ENCODE peak calls at places on chromosomes 5 and 9, in five cellular contexts. I is endothelial cell of umbilical vein, V is DND-41, B is AG04450, Y is fibroblast of lung. R is an unnamed sample.

GRCh38 chr5:113226337-113226736 is 208.5 kb downstream of the TSSK1B start:
- DNase-seq in I (no peak), Y (no peak), V (no peak), B (no peak), R (no peak)

GRCh38 chr5:146680846-146681585 is 165.0 kb upstream of the GPR151 start:
- DNase-seq in I (no peak), V (no peak), Y (no peak), B (no peak), R (no peak)

GRCh38 chr5:91928751-91929521 is 545.8 kb upstream of the ARRDC3 start:
- DNase-seq in V (no peak), I (peak), B (no peak), Y (peak), R (no peak)

GRCh38 chr9:34197756-34198711 is 19.2 kb downstream of the UBAP1 start:
- DNase-seq in B (no peak), V (peak), I (no peak), Y (no peak), R (no peak)

GRCh38 chr5:115968770-115969169 is 6.5 kb downstream of the LVRN start:
- DNase-seq in I (no peak), V (no peak), Y (no peak), B (no peak), R (no peak)

GRCh38 chr9:130450344-130451003 is 5.7 kb downstream of the ASS1 start:
- DNase-seq in I (no peak), V (no peak), B (no peak), Y (no peak), R (no peak)

GRCh38 chr5:126837242-126837641 is 60.3 kb downstream of the LMNB1 start:
- DNase-seq in B (no peak), Y (no peak), I (no peak), V (no peak), R (no peak)

GRCh38 chr9:120402741-120403542 is 177.0 kb downstream of the CDK5RAP2 start:
- DNase-seq in Y (peak), I (no peak), B (peak), V (no peak), R (no peak)

GRCh38 chr5:72847439-72847838 is 31.0 kb downstream of the TNPO1 start:
- DNase-seq in I (no peak), B (no peak), Y (peak), V (no peak), R (no peak)

GRCh38 chr5:53027913-53028312 is 38.8 kb downstream of the ITGA2 start:
- DNase-seq in B (no peak), Y (peak), V (no peak), I (peak), R (no peak)

GRCh38 chr9:98807811-98808195 is 333 bp downstream of the GALNT12 start:
- DNase-seq in Y (no peak), B (no peak), I (no peak), V (no peak), R (no peak)

GRCh38 chr9:109560470-109561132 is 62.5 kb upstream of the PTPN3 start:
- DNase-seq in B (no peak), I (no peak), V (no peak), Y (no peak), R (peak)

GRCh38 chr9:114089206-114089840 is 9.8 kb downstream of the KIF12 start:
- DNase-seq in V (no peak), B (no peak), I (no peak), Y (no peak), R (no peak)

GRCh38 chr5:116488334-116488733 is 86.3 kb downstream of the SEMA6A start:
- DNase-seq in I (no peak), V (no peak), Y (no peak), B (no peak), R (no peak)

GRCh38 chr5:32283539-32284377 is 29.0 kb downstream of the MTMR12 start:
- DNase-seq in V (no peak), B (no peak), I (peak), Y (no peak), R (no peak)

GRCh38 chr5:150763023-150763793 is 4.4 kb upstream of the DCTN4 start:
- DNase-seq in Y (peak), I (no peak), V (no peak), B (no peak), R (peak)

GRCh38 chr5:978693-979092 is 29.9 kb upstream of the NKD2 start:
- DNase-seq in I (no peak), Y (no peak), B (no peak), V (no peak), R (no peak)

GRCh38 chr9:93121316-93122241 is 12.5 kb downstream of the NINJ1 start:
- DNase-seq in V (no peak), Y (no peak), B (no peak), I (no peak), R (peak)

GRCh38 chr5:160450164-160450932 is 28.7 kb downstream of the PTTG1 start:
- DNase-seq in Y (no peak), B (no peak), V (no peak), I (peak), R (no peak)

GRCh38 chr9:107969141-107969540 is 479.6 kb upstream of the KLF4 start:
- DNase-seq in B (no peak), Y (no peak), V (no peak), I (no peak), R (no peak)

GRCh38 chr9:121233906-121234901 is 32.5 kb upstream of the RAB14 start:
- DNase-seq in B (no peak), Y (peak), V (no peak), I (no peak), R (no peak)

GRCh38 chr9:91896513-91897121 is 53.4 kb downstream of the ROR2 start:
- DNase-seq in I (no peak), B (no peak), V (no peak), Y (peak), R (no peak)

GRCh38 chr5:102758576-102758975 is 3.5 kb downstream of the PAM start:
- DNase-seq in Y (peak), B (no peak), I (no peak), V (no peak), R (no peak)

GRCh38 chr5:11595045-11595444 is 309.2 kb downstream of the CTNND2 start:
- DNase-seq in V (no peak), I (no peak), Y (no peak), B (no peak), R (no peak)

GRCh38 chr9:129491486-129491855 is 129.4 kb downstream of the C9orf50 start:
- DNase-seq in I (peak), V (no peak), B (no peak), Y (no peak), R (no peak)

GRCh38 chr9:94096819-94097577 is 12.7 kb downstream of the PTPDC1 start:
- DNase-seq in Y (no peak), V (no peak), B (no peak), I (no peak), R (no peak)

GRCh38 chr5:133610489-133611356 is 1.6 kb downstream of the FSTL4 start:
- DNase-seq in I (peak), V (no peak), B (no peak), Y (peak), R (peak)

GRCh38 chr5:171920765-171921391 is 85.6 kb downstream of the FBXW11 start:
- DNase-seq in V (no peak), Y (no peak), B (no peak), I (no peak), R (no peak)

GRCh38 chr5:10459080-10460055 is 17.7 kb downstream of the ROPN1L start:
- DNase-seq in Y (no peak), I (no peak), V (no peak), B (no peak), R (no peak)

GRCh38 chr5:10460252-10460906 is 18.7 kb downstream of the ROPN1L start:
- DNase-seq in Y (no peak), V (no peak), I (peak), B (no peak), R (no peak)

GRCh38 chr5:10456583-10457562 is 15.2 kb downstream of the ROPN1L start:
- DNase-seq in B (no peak), I (peak), Y (peak), V (no peak), R (no peak)

GRCh38 chr5:10455273-10455670 is 13.6 kb downstream of the ROPN1L start:
- DNase-seq in I (no peak), V (no peak), Y (no peak), B (no peak), R (no peak)

DNA sequence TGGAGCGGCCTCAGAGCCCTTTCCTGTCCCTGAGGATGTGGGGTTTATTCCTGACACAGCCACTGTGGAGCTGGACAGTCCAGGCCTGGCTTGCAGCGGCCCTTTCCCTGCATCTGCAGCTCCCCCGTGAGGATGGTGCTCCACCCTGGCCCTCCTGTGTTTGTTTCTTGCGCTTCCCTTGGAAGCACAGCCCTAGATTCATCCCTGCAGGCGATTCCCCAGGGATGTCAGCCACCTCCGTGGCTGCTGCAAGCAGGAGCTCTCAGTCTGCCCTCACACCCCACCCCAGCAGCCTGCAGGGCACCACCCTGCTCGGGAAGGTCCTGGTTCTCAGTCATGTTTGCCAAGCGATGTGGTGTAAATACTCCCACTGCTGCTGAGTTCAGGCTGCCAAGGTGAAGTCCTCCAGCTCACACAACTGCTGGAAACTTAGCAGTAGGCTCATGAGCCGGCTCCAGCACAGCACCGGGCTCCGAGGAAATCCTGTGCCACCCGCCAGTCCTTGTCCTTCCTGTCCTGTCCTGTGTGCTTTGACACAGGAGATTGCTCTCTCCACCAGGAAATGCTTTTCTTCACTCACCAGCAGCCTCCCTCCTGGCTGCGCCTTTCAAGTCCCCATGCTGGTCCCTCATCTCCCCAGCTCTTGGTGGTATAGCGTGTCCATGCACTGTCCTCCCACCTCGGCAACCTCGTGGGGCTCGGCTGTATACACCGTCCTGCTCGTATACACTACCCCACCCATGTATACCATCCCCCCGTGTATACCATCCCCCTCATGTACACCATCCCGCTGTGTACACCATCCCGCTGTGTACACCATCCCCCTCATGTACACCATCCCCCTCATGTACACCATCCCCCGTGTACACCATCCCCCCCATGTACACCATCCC is 16.2 kb downstream of the ROPN1L start:
- DNase-seq in V (no peak), I (no peak), Y (no peak), B (no peak), R (no peak)
- TF ChIP-seq CTCF in V (no peak), I (peak), Y (no peak), B (peak), R (no peak)

GRCh38 chr5:66960373-66961137 is 236.0 kb downstream of the CD180 start:
- DNase-seq in B (no peak), I (no peak), V (no peak), Y (no peak), R (no peak)

GRCh38 chr5:66956439-66956838 is 240.2 kb downstream of the CD180 start:
- DNase-seq in V (no peak), Y (no peak), B (no peak), I (no peak), R (no peak)

GRCh38 chr5:66959668-66960067 is 236.9 kb downstream of the CD180 start:
- DNase-seq in B (no peak), V (no peak), Y (peak), I (no peak), R (no peak)

GRCh38 chr5:66958984-66959641 is 237.5 kb downstream of the CD180 start:
- DNase-seq in I (peak), Y (peak), B (peak), V (no peak), R (peak)

DNA sequence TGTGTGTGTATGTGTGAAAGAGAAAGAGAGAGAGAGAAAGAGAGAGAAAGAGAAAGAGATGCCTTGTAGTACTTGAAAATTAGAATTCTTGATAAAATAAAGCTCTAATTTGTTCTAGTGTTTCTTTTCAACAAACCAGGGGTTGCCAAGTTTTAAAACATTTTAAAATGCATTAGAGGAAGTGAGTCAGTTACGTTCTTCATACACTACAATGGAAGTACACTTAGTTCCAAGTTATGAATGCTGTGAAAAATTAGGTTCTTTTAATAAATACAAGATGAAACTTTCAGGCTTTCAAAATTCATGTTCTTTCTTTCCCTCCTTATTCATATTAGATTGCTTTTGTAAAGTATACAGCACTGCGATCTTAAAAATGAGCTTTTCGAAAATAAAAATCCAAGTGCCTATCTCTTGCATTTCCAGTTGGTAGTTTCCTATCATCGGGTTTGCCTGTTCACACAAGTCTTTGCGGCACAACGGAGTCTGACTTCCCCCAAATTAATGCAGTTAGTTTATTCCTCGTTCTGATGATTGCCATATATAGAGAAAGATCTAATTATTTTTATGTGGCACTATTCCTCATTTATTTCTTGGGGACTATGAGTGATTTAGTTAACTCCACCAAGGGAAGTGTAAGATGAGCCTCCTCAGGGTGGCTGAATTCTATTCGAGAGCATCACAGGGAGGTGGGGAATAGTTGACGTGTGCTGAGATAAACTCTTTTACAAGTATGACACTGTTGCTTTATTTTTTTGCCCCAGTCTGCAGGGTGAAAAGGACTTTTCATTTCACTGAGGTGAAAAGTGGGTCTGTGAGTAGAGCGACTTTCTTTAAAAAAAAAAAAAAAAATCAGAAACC is 238.2 kb downstream of the CD180 start:
- DNase-seq in Y (peak), V (no peak), B (no peak), I (peak), R (no peak)
- H3K4me3 ChIP-seq in Y (peak), V (no peak), B (peak), I (no peak), R (peak)

DNA sequence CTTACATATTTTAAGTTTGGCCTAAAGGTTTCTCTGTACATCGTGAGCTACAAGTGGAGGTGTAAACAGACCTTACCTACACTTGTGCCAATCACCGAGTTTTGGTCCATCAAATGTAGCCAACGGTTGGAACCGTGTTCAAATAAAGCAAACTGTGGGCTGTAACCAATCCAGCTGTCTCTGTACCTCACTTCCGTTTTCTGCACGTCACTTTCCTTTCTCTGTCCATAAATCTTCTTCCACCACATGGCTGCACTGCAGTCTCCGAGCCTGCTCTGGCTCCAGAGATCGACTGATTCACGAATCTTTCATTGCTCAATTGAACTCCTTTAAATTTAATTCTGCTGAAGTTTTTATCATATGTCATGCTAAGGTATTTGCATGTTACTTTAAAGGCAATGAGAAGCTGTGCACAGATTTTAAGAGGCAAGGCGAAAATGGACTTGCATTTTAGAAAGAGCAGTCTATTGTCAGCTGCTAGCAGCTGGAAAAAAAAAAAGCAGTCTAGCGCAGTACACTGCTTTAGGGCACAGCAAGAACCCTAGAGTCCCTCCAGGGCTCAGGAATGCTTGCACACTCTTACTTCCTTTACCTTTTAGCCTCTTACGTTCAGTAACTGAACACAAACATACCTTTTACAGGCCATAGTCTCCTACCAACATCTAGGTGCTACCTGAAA is 13.2 kb downstream of the TTC39B start:
- DNase-seq in V (no peak), B (no peak), Y (peak), I (no peak), R (no peak)
- H3K27ac ChIP-seq in V (no peak), B (no peak), Y (peak), I (no peak), R (peak)

GRCh38 chr9:70108181-70108580 is 64.5 kb downstream of the MAMDC2 start:
- DNase-seq in B (no peak), I (no peak), Y (no peak), V (no peak), R (no peak)
- TF ChIP-seq CTCF in B (peak), I (no peak), Y (no peak), V (no peak), R (no peak)